ENCODE peak calls at places on chromosomes 6 and 20, in eight cellular contexts. One of them, this sample, is unnamed.

GRCh38 chr6:169131356-169131755 is 122.3 kb downstream of the THBS2 start:
- DNase-seq in bronchial epithelial cell: no peak
- DNase-seq in cardiac fibroblast: no peak
- DNase-seq in fibroblast of pulmonary artery: no peak
- DNase-seq in thoracic aorta: no peak
- DNase-seq in neural progenitor cell: no peak
- DNase-seq in lower leg skin: no peak
- DNase-seq in stomach: no peak
- DNase-seq in this sample: no peak

GRCh38 chr6:31791324-31792089 is 4.0 kb downstream of the VARS1 start:
- DNase-seq in bronchial epithelial cell: no peak
- DNase-seq in lower leg skin: no peak
- DNase-seq in cardiac fibroblast: peak
- DNase-seq in stomach: peak
- DNase-seq in fibroblast of pulmonary artery: peak
- DNase-seq in neural progenitor cell: peak
- DNase-seq in thoracic aorta: no peak
- DNase-seq in this sample: peak

GRCh38 chr6:150899231-150899630 is 33.7 kb downstream of the MTHFD1L start:
- DNase-seq in fibroblast of pulmonary artery: no peak
- DNase-seq in neural progenitor cell: no peak
- DNase-seq in bronchial epithelial cell: no peak
- DNase-seq in cardiac fibroblast: no peak
- DNase-seq in lower leg skin: no peak
- DNase-seq in thoracic aorta: no peak
- DNase-seq in stomach: no peak
- DNase-seq in this sample: no peak

GRCh38 chr6:37141291-37142046 is 28.5 kb upstream of the PIM1 start:
- DNase-seq in stomach: no peak
- DNase-seq in fibroblast of pulmonary artery: peak
- DNase-seq in bronchial epithelial cell: no peak
- DNase-seq in thoracic aorta: no peak
- DNase-seq in neural progenitor cell: peak
- DNase-seq in cardiac fibroblast: peak
- DNase-seq in lower leg skin: no peak
- DNase-seq in this sample: peak

GRCh38 chr6:70221025-70221714 is 81.7 kb downstream of the COL9A1 start:
- DNase-seq in thoracic aorta: no peak
- DNase-seq in stomach: no peak
- DNase-seq in fibroblast of pulmonary artery: peak
- DNase-seq in lower leg skin: no peak
- DNase-seq in neural progenitor cell: peak
- DNase-seq in bronchial epithelial cell: peak
- DNase-seq in cardiac fibroblast: peak
- DNase-seq in this sample: peak

GRCh38 chr6:142376115-142376514 is 74.3 kb downstream of the ADGRG6 start:
- DNase-seq in fibroblast of pulmonary artery: no peak
- DNase-seq in stomach: no peak
- DNase-seq in bronchial epithelial cell: no peak
- DNase-seq in neural progenitor cell: no peak
- DNase-seq in lower leg skin: no peak
- DNase-seq in cardiac fibroblast: no peak
- DNase-seq in thoracic aorta: no peak
- DNase-seq in this sample: peak

GRCh38 chr6:166423781-166424180 is 41.0 kb upstream of the MPC1 start:
- DNase-seq in lower leg skin: peak
- DNase-seq in fibroblast of pulmonary artery: no peak
- DNase-seq in bronchial epithelial cell: no peak
- DNase-seq in stomach: no peak
- DNase-seq in cardiac fibroblast: no peak
- DNase-seq in thoracic aorta: no peak
- DNase-seq in neural progenitor cell: peak
- DNase-seq in this sample: no peak

GRCh38 chr6:82330171-82330804 is 33.3 kb upstream of the TPBG start:
- DNase-seq in fibroblast of pulmonary artery: no peak
- DNase-seq in thoracic aorta: no peak
- DNase-seq in cardiac fibroblast: peak
- DNase-seq in lower leg skin: no peak
- DNase-seq in stomach: no peak
- DNase-seq in neural progenitor cell: no peak
- DNase-seq in bronchial epithelial cell: no peak
- DNase-seq in this sample: no peak

GRCh38 chr6:132491303-132491702 is 21.6 kb downstream of the STX7 start:
- DNase-seq in neural progenitor cell: no peak
- DNase-seq in thoracic aorta: peak
- DNase-seq in cardiac fibroblast: peak
- DNase-seq in bronchial epithelial cell: no peak
- DNase-seq in fibroblast of pulmonary artery: peak
- DNase-seq in stomach: no peak
- DNase-seq in lower leg skin: no peak
- DNase-seq in this sample: no peak

GRCh38 chr6:101150226-101150625 is 243.3 kb upstream of the GRIK2 start:
- DNase-seq in stomach: no peak
- DNase-seq in bronchial epithelial cell: no peak
- DNase-seq in thoracic aorta: no peak
- DNase-seq in lower leg skin: no peak
- DNase-seq in cardiac fibroblast: no peak
- DNase-seq in fibroblast of pulmonary artery: no peak
- DNase-seq in neural progenitor cell: peak
- DNase-seq in this sample: no peak

GRCh38 chr20:16922834-16923233 is 174.7 kb downstream of the OTOR start:
- DNase-seq in lower leg skin: no peak
- DNase-seq in fibroblast of pulmonary artery: peak
- DNase-seq in cardiac fibroblast: peak
- DNase-seq in neural progenitor cell: no peak
- DNase-seq in stomach: no peak
- DNase-seq in thoracic aorta: no peak
- DNase-seq in bronchial epithelial cell: peak
- DNase-seq in this sample: peak

GRCh38 chr20:38635721-38636285 is 34.2 kb downstream of the ARHGAP40 start:
- DNase-seq in neural progenitor cell: no peak
- DNase-seq in stomach: no peak
- DNase-seq in lower leg skin: no peak
- DNase-seq in bronchial epithelial cell: peak
- DNase-seq in fibroblast of pulmonary artery: peak
- DNase-seq in cardiac fibroblast: peak
- DNase-seq in thoracic aorta: no peak
- DNase-seq in this sample: no peak

GRCh38 chr6:99426454-99426762 is 1.3 kb upstream of the PNISR start:
- DNase-seq in bronchial epithelial cell: no peak
- DNase-seq in lower leg skin: no peak
- DNase-seq in stomach: no peak
- DNase-seq in neural progenitor cell: no peak
- DNase-seq in fibroblast of pulmonary artery: no peak
- DNase-seq in thoracic aorta: no peak
- DNase-seq in cardiac fibroblast: no peak
- DNase-seq in this sample: peak

GRCh38 chr20:4916991-4917881 is 84.1 kb downstream of the SLC23A2 start:
- DNase-seq in stomach: peak
- DNase-seq in neural progenitor cell: peak
- DNase-seq in lower leg skin: peak
- DNase-seq in thoracic aorta: no peak
- DNase-seq in fibroblast of pulmonary artery: peak
- DNase-seq in bronchial epithelial cell: no peak
- DNase-seq in cardiac fibroblast: no peak
- DNase-seq in this sample: no peak

GRCh38 chr6:34239893-34240292 is 3.2 kb downstream of the HMGA1 start:
- DNase-seq in stomach: no peak
- DNase-seq in fibroblast of pulmonary artery: no peak
- DNase-seq in neural progenitor cell: no peak
- DNase-seq in bronchial epithelial cell: no peak
- DNase-seq in lower leg skin: peak
- DNase-seq in thoracic aorta: no peak
- DNase-seq in cardiac fibroblast: no peak
- DNase-seq in this sample: no peak

GRCh38 chr6:142900467-142900961 is 44.5 kb downstream of the HIVEP2 start:
- DNase-seq in neural progenitor cell: no peak
- DNase-seq in stomach: no peak
- DNase-seq in thoracic aorta: no peak
- DNase-seq in bronchial epithelial cell: no peak
- DNase-seq in fibroblast of pulmonary artery: peak
- DNase-seq in cardiac fibroblast: peak
- DNase-seq in lower leg skin: no peak
- DNase-seq in this sample: peak

GRCh38 chr20:44028868-44029847 is 114.5 kb downstream of the TOX2 start:
- DNase-seq in lower leg skin: peak
- DNase-seq in stomach: no peak
- DNase-seq in bronchial epithelial cell: no peak
- DNase-seq in cardiac fibroblast: no peak
- DNase-seq in neural progenitor cell: no peak
- DNase-seq in fibroblast of pulmonary artery: no peak
- DNase-seq in thoracic aorta: no peak
- DNase-seq in this sample: no peak

GRCh38 chr6:14721103-14721758 is 524.6 kb upstream of the JARID2 start:
- DNase-seq in fibroblast of pulmonary artery: peak
- DNase-seq in bronchial epithelial cell: peak
- DNase-seq in stomach: no peak
- DNase-seq in thoracic aorta: no peak
- DNase-seq in lower leg skin: no peak
- DNase-seq in cardiac fibroblast: peak
- DNase-seq in neural progenitor cell: no peak
- DNase-seq in this sample: peak

DNA sequence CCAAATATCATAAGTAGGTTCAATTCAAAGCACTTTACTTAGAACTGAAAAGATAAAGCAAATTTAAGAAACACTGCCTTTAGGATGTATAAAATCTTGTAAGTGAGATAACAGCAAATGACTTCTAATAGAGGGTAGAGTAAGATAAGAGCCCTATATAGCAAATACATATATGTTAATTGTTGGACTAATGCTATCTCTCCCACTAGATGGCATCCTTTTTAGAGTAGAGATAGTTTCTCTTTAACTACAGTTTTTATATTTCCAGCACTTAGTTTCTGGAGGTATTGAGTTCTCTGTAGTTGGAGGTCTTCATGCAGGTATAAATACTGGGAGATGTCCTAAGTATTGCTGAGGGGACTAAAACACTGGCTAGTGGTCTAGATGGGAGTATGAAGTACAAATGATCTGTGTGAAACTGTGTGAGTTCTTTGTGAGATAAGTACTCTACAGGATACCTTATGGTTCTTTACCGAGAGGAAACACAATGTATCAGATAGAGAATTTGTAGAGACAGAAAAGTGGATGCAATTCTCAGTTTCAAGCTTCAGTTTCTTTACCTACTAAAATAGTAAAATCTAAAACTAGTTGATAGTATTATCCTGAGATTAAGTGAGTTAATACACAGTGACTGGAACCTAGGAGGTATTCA is 399.3 kb downstream of the KHDRBS2 start:
- DNase-seq in bronchial epithelial cell: peak
- DNase-seq in lower leg skin: no peak
- DNase-seq in fibroblast of pulmonary artery: no peak
- DNase-seq in cardiac fibroblast: no peak
- DNase-seq in neural progenitor cell: no peak
- DNase-seq in thoracic aorta: no peak
- DNase-seq in stomach: no peak
- DNase-seq in this sample: no peak
- TF ChIP-seq CTCF in bronchial epithelial cell: no peak
- TF ChIP-seq CTCF in lower leg skin: no peak
- TF ChIP-seq CTCF in fibroblast of pulmonary artery: no peak
- TF ChIP-seq CTCF in cardiac fibroblast: no peak
- TF ChIP-seq CTCF in neural progenitor cell: peak
- TF ChIP-seq CTCF in thoracic aorta: no peak
- TF ChIP-seq CTCF in stomach: no peak
- TF ChIP-seq CTCF in this sample: no peak

GRCh38 chr6:39215640-39216158 is 13.6 kb downstream of the KCNK5 start:
- DNase-seq in neural progenitor cell: no peak
- DNase-seq in lower leg skin: no peak
- DNase-seq in cardiac fibroblast: no peak
- DNase-seq in fibroblast of pulmonary artery: no peak
- DNase-seq in bronchial epithelial cell: no peak
- DNase-seq in thoracic aorta: no peak
- DNase-seq in stomach: no peak
- DNase-seq in this sample: no peak

GRCh38 chr6:39213195-39213920 is 15.9 kb downstream of the KCNK5 start:
- DNase-seq in lower leg skin: no peak
- DNase-seq in stomach: no peak
- DNase-seq in cardiac fibroblast: no peak
- DNase-seq in thoracic aorta: no peak
- DNase-seq in fibroblast of pulmonary artery: no peak
- DNase-seq in neural progenitor cell: no peak
- DNase-seq in bronchial epithelial cell: no peak
- DNase-seq in this sample: no peak

GRCh38 chr6:39217177-39217864 is 12.0 kb downstream of the KCNK5 start:
- DNase-seq in fibroblast of pulmonary artery: no peak
- DNase-seq in stomach: peak
- DNase-seq in neural progenitor cell: no peak
- DNase-seq in cardiac fibroblast: no peak
- DNase-seq in lower leg skin: no peak
- DNase-seq in thoracic aorta: no peak
- DNase-seq in bronchial epithelial cell: no peak
- DNase-seq in this sample: no peak

GRCh38 chr6:39214120-39214813 is 15.0 kb downstream of the KCNK5 start:
- DNase-seq in lower leg skin: no peak
- DNase-seq in bronchial epithelial cell: no peak
- DNase-seq in stomach: no peak
- DNase-seq in neural progenitor cell: no peak
- DNase-seq in fibroblast of pulmonary artery: no peak
- DNase-seq in cardiac fibroblast: no peak
- DNase-seq in thoracic aorta: no peak
- DNase-seq in this sample: no peak

GRCh38 chr6:39214846-39215639 is 14.2 kb downstream of the KCNK5 start:
- DNase-seq in stomach: peak
- DNase-seq in fibroblast of pulmonary artery: no peak
- DNase-seq in lower leg skin: no peak
- DNase-seq in thoracic aorta: no peak
- DNase-seq in cardiac fibroblast: no peak
- DNase-seq in neural progenitor cell: no peak
- DNase-seq in bronchial epithelial cell: no peak
- DNase-seq in this sample: no peak
- H3K4me3 ChIP-seq in stomach: no peak
- H3K4me3 ChIP-seq in fibroblast of pulmonary artery: no peak
- H3K4me3 ChIP-seq in lower leg skin: no peak
- H3K4me3 ChIP-seq in thoracic aorta: no peak
- H3K4me3 ChIP-seq in cardiac fibroblast: no peak
- H3K4me3 ChIP-seq in neural progenitor cell: no peak
- H3K4me3 ChIP-seq in bronchial epithelial cell: no peak
- H3K4me3 ChIP-seq in this sample: no peak

DNA sequence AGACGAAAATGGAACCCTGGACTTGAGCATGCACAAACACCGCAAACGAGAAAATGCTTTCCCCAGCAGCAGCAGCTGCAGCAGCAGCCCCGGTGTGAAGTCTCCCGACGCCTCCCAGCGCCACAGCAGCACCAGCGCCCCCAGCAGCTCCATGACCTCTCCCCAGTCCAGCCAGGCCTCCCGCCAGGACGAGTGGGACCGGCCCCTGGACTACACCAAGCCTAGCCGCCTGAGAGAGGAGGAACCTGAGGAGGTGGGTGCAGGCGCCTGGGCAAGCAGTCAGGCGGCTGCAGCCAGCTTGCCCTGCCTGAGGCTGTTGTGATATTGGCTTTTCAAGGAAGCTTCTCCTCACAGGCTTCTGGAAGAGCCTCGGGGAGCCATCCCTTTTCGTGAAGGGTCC is 35.8 kb upstream of the PCMTD2 start:
- DNase-seq in stomach: no peak
- DNase-seq in fibroblast of pulmonary artery: no peak
- DNase-seq in neural progenitor cell: no peak
- DNase-seq in thoracic aorta: no peak
- DNase-seq in bronchial epithelial cell: no peak
- DNase-seq in lower leg skin: no peak
- DNase-seq in cardiac fibroblast: no peak
- DNase-seq in this sample: no peak
- TF ChIP-seq CTCF in stomach: no peak
- TF ChIP-seq CTCF in fibroblast of pulmonary artery: no peak
- TF ChIP-seq CTCF in neural progenitor cell: no peak
- TF ChIP-seq CTCF in thoracic aorta: no peak
- TF ChIP-seq CTCF in bronchial epithelial cell: no peak
- TF ChIP-seq CTCF in lower leg skin: no peak
- TF ChIP-seq CTCF in cardiac fibroblast: no peak
- TF ChIP-seq CTCF in this sample: no peak

GRCh38 chr6:46254946-46255345 is 84.2 kb upstream of the ENPP5 start:
- DNase-seq in bronchial epithelial cell: no peak
- DNase-seq in neural progenitor cell: no peak
- DNase-seq in lower leg skin: no peak
- DNase-seq in cardiac fibroblast: no peak
- DNase-seq in thoracic aorta: no peak
- DNase-seq in fibroblast of pulmonary artery: no peak
- DNase-seq in stomach: no peak
- DNase-seq in this sample: no peak
- H3K4me3 ChIP-seq in bronchial epithelial cell: no peak
- H3K4me3 ChIP-seq in neural progenitor cell: no peak
- H3K4me3 ChIP-seq in lower leg skin: no peak
- H3K4me3 ChIP-seq in cardiac fibroblast: no peak
- H3K4me3 ChIP-seq in thoracic aorta: no peak
- H3K4me3 ChIP-seq in fibroblast of pulmonary artery: no peak
- H3K4me3 ChIP-seq in stomach: no peak
- H3K4me3 ChIP-seq in this sample: no peak

This sample was measured in fibroblast of villous mesenchyme.